ENCODE peak calls at places on chromosome 6, in seven cellular contexts. Y, K, B, Z, U, W and O are unnamed samples.

GRCh38 chr6:113651120-113651519 is 206.0 kb upstream of the MARCKS start:
- DNase-seq in Y (no peak), K (no peak), B (no peak), Z (no peak), U (no peak), W (no peak), O (no peak)

GRCh38 chr6:158284340-158285210 is 27.7 kb upstream of the TULP4 start:
- DNase-seq in Y (no peak), K (no peak), B (peak), Z (peak), U (peak), W (peak), O (peak)

GRCh38 chr6:154318711-154319110 is 37.9 kb downstream of the IPCEF1 start:
- DNase-seq in Y (no peak), K (no peak), B (no peak), Z (no peak), U (no peak), W (no peak), O (no peak)

GRCh38 chr6:96836579-96837137 is 619 bp downstream of the GPR63 start:
- DNase-seq in Y (peak), K (peak), B (no peak), Z (peak), U (no peak), W (no peak), O (no peak)

GRCh38 chr6:147001621-147002020 is 202.6 kb upstream of the STXBP5 start:
- DNase-seq in Y (no peak), K (no peak), B (no peak), Z (no peak), U (no peak), W (no peak), O (no peak)

GRCh38 chr6:34924831-34925613 is 36.0 kb downstream of the ANKS1A start:
- DNase-seq in Y (no peak), K (no peak), B (no peak), Z (no peak), U (no peak), W (no peak), O (no peak)

GRCh38 chr6:13846841-13847240 is 32.5 kb upstream of the MCUR1 start:
- DNase-seq in Y (no peak), K (no peak), B (no peak), Z (peak), U (no peak), W (no peak), O (no peak)

GRCh38 chr6:109768485-109768884 is 77.4 kb downstream of the FIG4 start:
- DNase-seq in Y (no peak), K (no peak), B (no peak), Z (no peak), U (no peak), W (no peak), O (no peak)

GRCh38 chr6:48147101-48147500 is 36.1 kb upstream of the PTCHD4 start:
- DNase-seq in Y (no peak), K (no peak), B (no peak), Z (no peak), U (no peak), W (no peak), O (no peak)

GRCh38 chr6:84220809-84221409 is 6.5 kb downstream of the CEP162 start:
- DNase-seq in Y (no peak), K (no peak), B (no peak), Z (peak), U (no peak), W (peak), O (no peak)

GRCh38 chr6:110534731-110535164 is 58.3 kb upstream of the SLC22A16 start:
- DNase-seq in Y (no peak), K (no peak), B (no peak), Z (no peak), U (no peak), W (peak), O (no peak)

GRCh38 chr6:107107791-107108190 is 7.5 kb downstream of the BEND3 start:
- DNase-seq in Y (no peak), K (no peak), B (peak), Z (no peak), U (no peak), W (no peak), O (peak)

GRCh38 chr6:30821862-30822784 is 62.2 kb upstream of the DDR1 start:
- DNase-seq in Y (no peak), K (peak), B (no peak), Z (peak), U (no peak), W (no peak), O (no peak)

GRCh38 chr6:27562027-27562410 is 89.1 kb upstream of the ZNF184 start:
- DNase-seq in Y (no peak), K (no peak), B (no peak), Z (no peak), U (no peak), W (no peak), O (no peak)

GRCh38 chr6:70860920-70861319 is 95.9 kb downstream of the B3GAT2 start:
- DNase-seq in Y (no peak), K (no peak), B (no peak), Z (no peak), U (no peak), W (no peak), O (no peak)

GRCh38 chr6:43644940-43645612 is at the start of gene RSPH9:
- DNase-seq in Y (no peak), K (peak), B (peak), Z (peak), U (no peak), W (no peak), O (peak)

GRCh38 chr6:132381381-132381780 is 19.9 kb downstream of the MOXD1 start:
- DNase-seq in Y (no peak), K (no peak), B (no peak), Z (no peak), U (no peak), W (no peak), O (no peak)

GRCh38 chr6:137926207-137926731 is 59.2 kb downstream of the TNFAIP3 start:
- DNase-seq in Y (no peak), K (no peak), B (no peak), Z (peak), U (peak), W (peak), O (no peak)

GRCh38 chr6:3222506-3223038 is 4.9 kb downstream of the TUBB2B start:
- DNase-seq in Y (no peak), K (no peak), B (peak), Z (no peak), U (no peak), W (no peak), O (no peak)

GRCh38 chr6:27374824-27375612 is 13.5 kb upstream of the ZNF391 start:
- DNase-seq in Y (peak), K (peak), B (peak), Z (peak), U (no peak), W (no peak), O (peak)

GRCh38 chr6:53627391-53628218 is 38.0 kb downstream of the KLHL31 start:
- DNase-seq in Y (no peak), K (no peak), B (no peak), Z (no peak), U (no peak), W (no peak), O (no peak)

GRCh38 chr6:46773201-46773855 is 19.9 kb upstream of the MEP1A start:
- DNase-seq in Y (peak), K (no peak), B (no peak), Z (no peak), U (no peak), W (no peak), O (no peak)

GRCh38 chr6:98823845-98824162 is 10.6 kb upstream of the POU3F2 start:
- DNase-seq in Y (no peak), K (no peak), B (no peak), Z (no peak), U (no peak), W (no peak), O (no peak)

DNA sequence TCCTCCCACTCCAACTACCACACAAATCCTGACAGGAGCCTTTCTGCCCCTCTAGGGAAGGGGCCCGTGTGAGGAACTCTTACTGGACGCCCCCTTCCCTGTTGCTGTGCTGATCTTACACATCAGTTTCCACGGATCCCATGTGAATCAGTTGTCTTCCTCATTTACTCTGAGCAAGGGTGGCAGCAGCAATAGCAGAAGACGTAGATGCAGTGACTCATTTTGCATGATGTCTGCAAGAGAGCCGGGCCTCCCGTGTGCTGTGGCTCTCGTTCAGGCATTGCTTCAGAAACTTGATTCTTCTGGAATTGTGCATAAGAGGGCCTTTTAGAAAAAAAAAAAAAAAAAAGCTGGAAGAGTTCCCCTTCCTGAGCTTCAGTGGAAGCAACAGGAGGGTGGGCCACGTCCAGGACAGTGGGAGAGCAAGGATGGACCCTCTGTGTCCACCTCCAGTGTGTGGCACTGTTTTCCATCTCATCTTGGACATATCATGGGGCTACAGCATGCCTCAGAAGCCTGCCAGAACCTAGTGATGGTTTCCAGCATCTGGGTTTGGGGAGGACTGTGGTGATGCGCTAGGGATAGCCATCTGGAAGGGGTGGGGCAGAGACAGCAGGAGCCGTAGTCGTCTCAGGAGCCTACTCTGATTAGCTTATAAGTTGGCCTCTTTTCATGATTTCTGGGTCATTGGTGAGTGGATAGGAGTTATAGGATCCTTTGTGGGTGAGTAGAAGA is 62.1 kb downstream of the FOXO3 start:
- DNase-seq in Y (peak), K (no peak), B (peak), Z (no peak), U (peak), W (peak), O (peak)
- TF ChIP-seq CTCF in Y (no peak), K (no peak), B (no peak), Z (no peak), U (peak), W (no peak), O (no peak)

GRCh38 chr6:126127662-126128061 is 141.3 kb downstream of the TRMT11 start:
- DNase-seq in Y (no peak), K (no peak), B (no peak), Z (peak), U (no peak), W (no peak), O (no peak)
- TF ChIP-seq CTCF in Y (no peak), K (peak), B (no peak), Z (peak), U (no peak), W (peak), O (no peak)

GRCh38 chr6:156410649-156411048 is 366.5 kb upstream of the ARID1B start:
- DNase-seq in Y (no peak), K (no peak), B (no peak), Z (no peak), U (no peak), W (no peak), O (no peak)
- TF ChIP-seq CTCF in Y (no peak), K (no peak), B (no peak), Z (peak), U (peak), W (no peak), O (no peak)

GRCh38 chr6:133544419-133544818 is 303.3 kb downstream of the EYA4 start:
- DNase-seq in Y (no peak), K (no peak), B (no peak), Z (no peak), U (no peak), W (no peak), O (no peak)
- TF ChIP-seq CTCF in Y (no peak), K (no peak), B (no peak), Z (no peak), U (no peak), W (no peak), O (no peak)

DNA sequence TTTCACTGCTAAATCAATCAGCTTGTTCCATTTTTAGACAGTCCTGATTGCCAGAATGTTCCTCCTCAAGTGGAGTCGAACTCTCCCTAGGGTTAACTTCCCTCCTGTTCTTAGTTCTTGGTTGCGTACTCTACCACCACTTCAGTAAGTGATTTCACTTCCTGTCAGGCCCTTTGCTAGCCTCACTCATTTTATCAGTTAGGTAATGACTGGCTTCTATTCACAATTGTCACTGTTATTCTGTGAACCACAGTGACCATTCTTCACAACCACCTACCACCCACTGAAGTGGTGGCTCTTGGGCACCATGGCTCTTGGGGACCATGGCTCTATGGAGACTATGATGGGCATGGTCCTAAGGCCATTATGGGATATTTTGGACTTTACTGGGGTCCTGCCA is 66.5 kb downstream of the ATXN1 start:
- DNase-seq in Y (peak), K (peak), B (peak), Z (no peak), U (no peak), W (no peak), O (no peak)
- TF ChIP-seq CTCF in Y (no peak), K (no peak), B (no peak), Z (no peak), U (no peak), W (no peak), O (no peak)